ENCODE peak calls at places on chromosomes 16 and 17, in ten cellular contexts. One of them, this sample, is unnamed.

GRCh38 chr17:46782250-46782953 is 36.1 kb downstream of the WNT3 start:
- DNase-seq in NCI-H1694 treated with DMSO at 0.1 percent for 48 hours: no peak
- DNase-seq in activated CD8-positive, alpha-beta T cell treated with anti-CD3 and anti-CD28 coated beads for 36 hours: peak; percentile 48
- DNase-seq in PC-9: peak; percentile 57
- DNase-seq in AG08395: no peak
- DNase-seq in effector memory CD4-positive, alpha-beta T cell: no peak
- DNase-seq in left colon: peak; percentile 37
- DNase-seq in NCI-H1092 treated with DMSO at 0.1 percent for 48 hours: no peak
- DNase-seq in RPMI7951: peak; percentile 25
- DNase-seq in hypothalamus: no peak
- DNase-seq in this sample: no peak

GRCh38 chr16:12239226-12239625 is 262.7 kb downstream of the SNX29 start:
- DNase-seq in NCI-H1694 treated with DMSO at 0.1 percent for 48 hours: no peak
- DNase-seq in activated CD8-positive, alpha-beta T cell treated with anti-CD3 and anti-CD28 coated beads for 36 hours: no peak
- DNase-seq in PC-9: no peak
- DNase-seq in AG08395: no peak
- DNase-seq in effector memory CD4-positive, alpha-beta T cell: no peak
- DNase-seq in left colon: no peak
- DNase-seq in NCI-H1092 treated with DMSO at 0.1 percent for 48 hours: peak; percentile 78
- DNase-seq in RPMI7951: no peak
- DNase-seq in hypothalamus: no peak
- DNase-seq in this sample: no peak

GRCh38 chr17:42566215-42566872 is 556 bp upstream of the MLX start:
- DNase-seq in NCI-H1694 treated with DMSO at 0.1 percent for 48 hours: no peak
- DNase-seq in activated CD8-positive, alpha-beta T cell treated with anti-CD3 and anti-CD28 coated beads for 36 hours: no peak
- DNase-seq in PC-9: no peak
- DNase-seq in AG08395: no peak
- DNase-seq in effector memory CD4-positive, alpha-beta T cell: no peak
- DNase-seq in left colon: no peak
- DNase-seq in NCI-H1092 treated with DMSO at 0.1 percent for 48 hours: no peak
- DNase-seq in RPMI7951: no peak
- DNase-seq in hypothalamus: no peak
- DNase-seq in this sample: no peak

GRCh38 chr16:64121473-64121872 is 1000.4 kb downstream of the CDH11 start:
- DNase-seq in NCI-H1694 treated with DMSO at 0.1 percent for 48 hours: no peak
- DNase-seq in activated CD8-positive, alpha-beta T cell treated with anti-CD3 and anti-CD28 coated beads for 36 hours: no peak
- DNase-seq in PC-9: no peak
- DNase-seq in AG08395: peak; percentile 11
- DNase-seq in effector memory CD4-positive, alpha-beta T cell: no peak
- DNase-seq in left colon: no peak
- DNase-seq in NCI-H1092 treated with DMSO at 0.1 percent for 48 hours: no peak
- DNase-seq in RPMI7951: peak; percentile 84
- DNase-seq in hypothalamus: no peak
- DNase-seq in this sample: no peak

GRCh38 chr17:17364338-17364667 is 61.1 kb downstream of the NT5M start:
- DNase-seq in NCI-H1694 treated with DMSO at 0.1 percent for 48 hours: no peak
- DNase-seq in activated CD8-positive, alpha-beta T cell treated with anti-CD3 and anti-CD28 coated beads for 36 hours: no peak
- DNase-seq in PC-9: no peak
- DNase-seq in AG08395: no peak
- DNase-seq in effector memory CD4-positive, alpha-beta T cell: no peak
- DNase-seq in left colon: no peak
- DNase-seq in NCI-H1092 treated with DMSO at 0.1 percent for 48 hours: no peak
- DNase-seq in RPMI7951: no peak
- DNase-seq in hypothalamus: no peak
- DNase-seq in this sample: no peak

GRCh38 chr16:13153696-13154095 is 252.3 kb downstream of the SHISA9 start:
- DNase-seq in NCI-H1694 treated with DMSO at 0.1 percent for 48 hours: no peak
- DNase-seq in activated CD8-positive, alpha-beta T cell treated with anti-CD3 and anti-CD28 coated beads for 36 hours: no peak
- DNase-seq in PC-9: no peak
- DNase-seq in AG08395: no peak
- DNase-seq in effector memory CD4-positive, alpha-beta T cell: no peak
- DNase-seq in left colon: no peak
- DNase-seq in NCI-H1092 treated with DMSO at 0.1 percent for 48 hours: no peak
- DNase-seq in RPMI7951: no peak
- DNase-seq in hypothalamus: no peak
- DNase-seq in this sample: no peak

GRCh38 chr17:43018008-43018853 is 4.0 kb downstream of the VAT1 start:
- DNase-seq in NCI-H1694 treated with DMSO at 0.1 percent for 48 hours: no peak
- DNase-seq in activated CD8-positive, alpha-beta T cell treated with anti-CD3 and anti-CD28 coated beads for 36 hours: no peak
- DNase-seq in PC-9: no peak
- DNase-seq in AG08395: no peak
- DNase-seq in effector memory CD4-positive, alpha-beta T cell: peak; percentile 29
- DNase-seq in left colon: no peak
- DNase-seq in NCI-H1092 treated with DMSO at 0.1 percent for 48 hours: no peak
- DNase-seq in RPMI7951: no peak
- DNase-seq in hypothalamus: peak; percentile 66
- DNase-seq in this sample: peak; percentile 51

GRCh38 chr17:37494401-37494831 is 4.7 kb downstream of the DUSP14 start:
- DNase-seq in NCI-H1694 treated with DMSO at 0.1 percent for 48 hours: no peak
- DNase-seq in activated CD8-positive, alpha-beta T cell treated with anti-CD3 and anti-CD28 coated beads for 36 hours: no peak
- DNase-seq in PC-9: no peak
- DNase-seq in AG08395: no peak
- DNase-seq in effector memory CD4-positive, alpha-beta T cell: no peak
- DNase-seq in left colon: no peak
- DNase-seq in NCI-H1092 treated with DMSO at 0.1 percent for 48 hours: no peak
- DNase-seq in RPMI7951: no peak
- DNase-seq in hypothalamus: no peak
- DNase-seq in this sample: no peak

GRCh38 chr17:66348605-66349165 is 46.3 kb downstream of the PRKCA start:
- DNase-seq in NCI-H1694 treated with DMSO at 0.1 percent for 48 hours: no peak
- DNase-seq in activated CD8-positive, alpha-beta T cell treated with anti-CD3 and anti-CD28 coated beads for 36 hours: peak; percentile 56
- DNase-seq in PC-9: peak; percentile 7
- DNase-seq in AG08395: peak; percentile 68
- DNase-seq in effector memory CD4-positive, alpha-beta T cell: no peak
- DNase-seq in left colon: peak; percentile 52
- DNase-seq in NCI-H1092 treated with DMSO at 0.1 percent for 48 hours: peak; percentile 86
- DNase-seq in RPMI7951: peak; percentile 74
- DNase-seq in hypothalamus: no peak
- DNase-seq in this sample: no peak

GRCh38 chr16:56662357-56663354 is 4.9 kb downstream of the MT1F start:
- DNase-seq in NCI-H1694 treated with DMSO at 0.1 percent for 48 hours: no peak
- DNase-seq in activated CD8-positive, alpha-beta T cell treated with anti-CD3 and anti-CD28 coated beads for 36 hours: peak; percentile 64
- DNase-seq in PC-9: no peak
- DNase-seq in AG08395: no peak
- DNase-seq in effector memory CD4-positive, alpha-beta T cell: no peak
- DNase-seq in left colon: no peak
- DNase-seq in NCI-H1092 treated with DMSO at 0.1 percent for 48 hours: peak; percentile 1
- DNase-seq in RPMI7951: no peak
- DNase-seq in hypothalamus: no peak
- DNase-seq in this sample: no peak

GRCh38 chr16:2858245-2859025 is 465 bp upstream of the PRSS22 start:
- DNase-seq in NCI-H1694 treated with DMSO at 0.1 percent for 48 hours: no peak
- DNase-seq in activated CD8-positive, alpha-beta T cell treated with anti-CD3 and anti-CD28 coated beads for 36 hours: no peak
- DNase-seq in PC-9: peak; percentile 99
- DNase-seq in AG08395: no peak
- DNase-seq in effector memory CD4-positive, alpha-beta T cell: no peak
- DNase-seq in left colon: peak; percentile 83
- DNase-seq in NCI-H1092 treated with DMSO at 0.1 percent for 48 hours: no peak
- DNase-seq in RPMI7951: peak; percentile 39
- DNase-seq in hypothalamus: no peak
- DNase-seq in this sample: no peak

This sample was measured in T-helper 22 cell.